ENCODE peak calls at places on chromosomes 12 and 14, in five cellular contexts. One of them, this sample, is unnamed.

GRCh38 chr12:6949063-6949594 is 2.0 kb upstream of the PTPN6 start:
- DNase-seq in right cardiac atrium: peak; percentile 42
- DNase-seq in cardiac muscle cell: no peak
- DNase-seq in adrenal gland: peak; percentile 26
- DNase-seq in H1: no peak
- DNase-seq in this sample: peak; percentile 13

GRCh38 chr12:121776190-121777098 is 17.0 kb downstream of the RHOF start:
- DNase-seq in right cardiac atrium: peak; percentile 92
- DNase-seq in cardiac muscle cell: peak; percentile 87
- DNase-seq in adrenal gland: peak; percentile 70
- DNase-seq in H1: peak; percentile 99
- DNase-seq in this sample: peak; percentile 83

GRCh38 chr12:32248594-32249140 is 142.0 kb downstream of the BICD1 start:
- DNase-seq in cardiac muscle cell: no peak
- DNase-seq in H1: no peak
- DNase-seq in right cardiac atrium: no peak
- DNase-seq in adrenal gland: no peak
- DNase-seq in this sample: no peak

GRCh38 chr14:104893435-104894207 is 28.6 kb downstream of the CEP170B start:
- DNase-seq in H1: peak; percentile 46
- DNase-seq in right cardiac atrium: peak; percentile 64
- DNase-seq in cardiac muscle cell: no peak
- DNase-seq in adrenal gland: no peak
- DNase-seq in this sample: peak; percentile 14

GRCh38 chr12:132924356-132924755 is 31.8 kb downstream of the ZNF605 start:
- DNase-seq in adrenal gland: no peak
- DNase-seq in H1: no peak
- DNase-seq in right cardiac atrium: no peak
- DNase-seq in cardiac muscle cell: no peak
- DNase-seq in this sample: no peak

GRCh38 chr14:58557242-58557641 is 80.5 kb upstream of the DACT1 start:
- DNase-seq in right cardiac atrium: no peak
- DNase-seq in cardiac muscle cell: no peak
- DNase-seq in adrenal gland: no peak
- DNase-seq in H1: no peak
- DNase-seq in this sample: no peak

GRCh38 chr14:96797943-96798349 is 764 bp downstream of the VRK1 start:
- DNase-seq in adrenal gland: no peak
- DNase-seq in right cardiac atrium: no peak
- DNase-seq in H1: no peak
- DNase-seq in cardiac muscle cell: no peak
- DNase-seq in this sample: no peak

GRCh38 chr12:12941450-12942350 is 10.3 kb downstream of the GPRC5D start:
- DNase-seq in cardiac muscle cell: no peak
- DNase-seq in adrenal gland: no peak
- DNase-seq in right cardiac atrium: no peak
- DNase-seq in H1: no peak
- DNase-seq in this sample: no peak

GRCh38 chr14:71474291-71474690 is 457.9 kb upstream of the RGS6 start:
- DNase-seq in H1: no peak
- DNase-seq in right cardiac atrium: no peak
- DNase-seq in cardiac muscle cell: no peak
- DNase-seq in adrenal gland: no peak
- DNase-seq in this sample: no peak

GRCh38 chr12:117377758-117378157 is 16.3 kb upstream of the NOS1 start:
- DNase-seq in adrenal gland: no peak
- DNase-seq in right cardiac atrium: no peak
- DNase-seq in H1: no peak
- DNase-seq in cardiac muscle cell: no peak
- DNase-seq in this sample: no peak

GRCh38 chr14:96559571-96559970 is 57.4 kb downstream of the PAPOLA start:
- DNase-seq in cardiac muscle cell: no peak
- DNase-seq in right cardiac atrium: no peak
- DNase-seq in H1: no peak
- DNase-seq in adrenal gland: no peak
- DNase-seq in this sample: no peak

GRCh38 chr14:35558680-35559079 is 24.7 kb downstream of the INSM2 start:
- DNase-seq in adrenal gland: no peak
- DNase-seq in H1: no peak
- DNase-seq in right cardiac atrium: no peak
- DNase-seq in cardiac muscle cell: no peak
- DNase-seq in this sample: no peak

GRCh38 chr14:93027810-93028723 is 87.7 kb downstream of the ITPK1 start:
- DNase-seq in H1: no peak
- DNase-seq in right cardiac atrium: peak; percentile 50
- DNase-seq in adrenal gland: no peak
- DNase-seq in cardiac muscle cell: no peak
- DNase-seq in this sample: no peak

GRCh38 chr12:87795555-87795954 is 233.6 kb downstream of the C12orf50 start:
- DNase-seq in H1: no peak
- DNase-seq in adrenal gland: no peak
- DNase-seq in right cardiac atrium: no peak
- DNase-seq in cardiac muscle cell: no peak
- DNase-seq in this sample: no peak

GRCh38 chr12:30582943-30583342 is 112.7 kb downstream of the IPO8 start:
- DNase-seq in H1: no peak
- DNase-seq in adrenal gland: no peak
- DNase-seq in right cardiac atrium: no peak
- DNase-seq in cardiac muscle cell: no peak
- DNase-seq in this sample: no peak

GRCh38 chr12:46553266-46553665 is 180.7 kb upstream of the SLC38A2 start:
- DNase-seq in cardiac muscle cell: no peak
- DNase-seq in H1: no peak
- DNase-seq in adrenal gland: no peak
- DNase-seq in right cardiac atrium: no peak
- DNase-seq in this sample: no peak

GRCh38 chr12:106498056-106498455 is 84.7 kb upstream of the RFX4 start:
- DNase-seq in adrenal gland: no peak
- DNase-seq in cardiac muscle cell: no peak
- DNase-seq in right cardiac atrium: peak; percentile 60
- DNase-seq in H1: no peak
- DNase-seq in this sample: no peak

GRCh38 chr12:105382771-105383632 is 52.5 kb downstream of the C12orf75 start:
- DNase-seq in cardiac muscle cell: peak; percentile 72
- DNase-seq in right cardiac atrium: no peak
- DNase-seq in H1: peak; percentile 49
- DNase-seq in adrenal gland: no peak
- DNase-seq in this sample: no peak

GRCh38 chr14:28666961-28667360 is 99.6 kb upstream of the FOXG1 start:
- DNase-seq in adrenal gland: no peak
- DNase-seq in cardiac muscle cell: no peak
- DNase-seq in right cardiac atrium: no peak
- DNase-seq in H1: no peak
- DNase-seq in this sample: no peak

GRCh38 chr12:128323526-128323925 is 56.6 kb downstream of the TMEM132C start:
- DNase-seq in H1: no peak
- DNase-seq in right cardiac atrium: no peak
- DNase-seq in cardiac muscle cell: no peak
- DNase-seq in adrenal gland: no peak
- DNase-seq in this sample: no peak

GRCh38 chr12:132158677-132159554 is 14.7 kb downstream of the NOC4L start:
- DNase-seq in adrenal gland: no peak
- DNase-seq in H1: no peak
- DNase-seq in cardiac muscle cell: no peak
- DNase-seq in right cardiac atrium: no peak
- DNase-seq in this sample: peak; percentile 10

GRCh38 chr12:30908389-30909087 is 18.0 kb upstream of the TSPAN11 start:
- DNase-seq in H1: no peak
- DNase-seq in adrenal gland: no peak
- DNase-seq in right cardiac atrium: no peak
- DNase-seq in cardiac muscle cell: no peak
- DNase-seq in this sample: no peak

GRCh38 chr12:51200156-51200555 is 17.7 kb downstream of the POU6F1 start:
- DNase-seq in cardiac muscle cell: no peak
- DNase-seq in H1: no peak
- DNase-seq in right cardiac atrium: no peak
- DNase-seq in adrenal gland: no peak
- DNase-seq in this sample: no peak

GRCh38 chr12:132222096-132222807 is 78.0 kb downstream of the NOC4L start:
- DNase-seq in cardiac muscle cell: peak; percentile 45
- DNase-seq in right cardiac atrium: no peak
- DNase-seq in adrenal gland: no peak
- DNase-seq in H1: no peak
- DNase-seq in this sample: no peak

GRCh38 chr14:101071493-101071891 is 168.0 kb upstream of the RTL1 start:
- DNase-seq in cardiac muscle cell: no peak
- DNase-seq in right cardiac atrium: no peak
- DNase-seq in adrenal gland: no peak
- DNase-seq in H1: peak; percentile 43
- DNase-seq in this sample: no peak

GRCh38 chr14:101072945-101073597 is 169.5 kb upstream of the RTL1 start:
- DNase-seq in adrenal gland: peak; percentile 96
- DNase-seq in right cardiac atrium: peak; percentile 36
- DNase-seq in H1: peak; percentile 59
- DNase-seq in cardiac muscle cell: peak; percentile 36
- DNase-seq in this sample: no peak

GRCh38 chr14:101072070-101072469 is 168.5 kb upstream of the RTL1 start:
- DNase-seq in H1: no peak
- DNase-seq in cardiac muscle cell: no peak
- DNase-seq in adrenal gland: peak; percentile 14
- DNase-seq in right cardiac atrium: no peak
- DNase-seq in this sample: no peak

GRCh38 chr14:101073598-101073965 is 170.1 kb upstream of the RTL1 start:
- DNase-seq in cardiac muscle cell: no peak
- DNase-seq in right cardiac atrium: no peak
- DNase-seq in H1: no peak
- DNase-seq in adrenal gland: no peak
- DNase-seq in this sample: no peak

GRCh38 chr14:101072531-101072930 is 169.0 kb upstream of the RTL1 start:
- DNase-seq in cardiac muscle cell: no peak
- DNase-seq in H1: peak; percentile 45
- DNase-seq in right cardiac atrium: peak; percentile 44
- DNase-seq in adrenal gland: no peak
- DNase-seq in this sample: no peak
- H3K4me1 ChIP-seq in cardiac muscle cell: no peaks in the 10 kb centered on the region
- H3K4me1 ChIP-seq in H1: peaks cover 9% of the 10 kb centered on the region
- H3K4me1 ChIP-seq in right cardiac atrium: no peaks in the 10 kb centered on the region
- H3K4me1 ChIP-seq in adrenal gland: peaks cover 8% of the 10 kb centered on the region
- H3K4me1 ChIP-seq in this sample: peaks cover 4% of the 10 kb centered on the region

GRCh38 chr12:122891661-122892525 is 4.0 kb downstream of the VPS37B start:
- DNase-seq in adrenal gland: peak; percentile 45
- DNase-seq in right cardiac atrium: no peak
- DNase-seq in H1: no peak
- DNase-seq in cardiac muscle cell: peak; percentile 85
- DNase-seq in this sample: no peak
- H3K27ac ChIP-seq in adrenal gland: peak overlapping the region; percentile 63
- H3K27ac ChIP-seq in right cardiac atrium: no peak overlapping the region
- H3K27ac ChIP-seq in H1: no peak overlapping the region
- H3K27ac ChIP-seq in cardiac muscle cell: peak overlapping the region; percentile 99
- H3K27ac ChIP-seq in this sample: peak overlapping the region; percentile 93

GRCh38 chr14:56794557-56795283 is 15.6 kb downstream of the OTX2 start:
- DNase-seq in adrenal gland: no peak
- DNase-seq in right cardiac atrium: no peak
- DNase-seq in H1: peak; percentile 81
- DNase-seq in cardiac muscle cell: peak; percentile 50
- DNase-seq in this sample: no peak
- H3K27me3 ChIP-seq in adrenal gland: peaks cover 74% of the 10 kb centered on the region
- H3K27me3 ChIP-seq in right cardiac atrium: peaks cover 6% of the 10 kb centered on the region
- H3K27me3 ChIP-seq in H1: peaks cover 48% of the 10 kb centered on the region
- H3K27me3 ChIP-seq in cardiac muscle cell: peaks cover 71% of the 10 kb centered on the region
- H3K27me3 ChIP-seq in this sample: peaks cover 99% of the 10 kb centered on the region

GRCh38 chr14:77589099-77589498 is 27.3 kb downstream of the SPTLC2 start:
- DNase-seq in cardiac muscle cell: no peak
- DNase-seq in right cardiac atrium: no peak
- DNase-seq in adrenal gland: no peak
- DNase-seq in H1: no peak
- DNase-seq in this sample: no peak

GRCh38 chr14:77593501-77593911 is 22.9 kb downstream of the SPTLC2 start:
- DNase-seq in H1: no peak
- DNase-seq in right cardiac atrium: no peak
- DNase-seq in cardiac muscle cell: no peak
- DNase-seq in adrenal gland: no peak
- DNase-seq in this sample: no peak

GRCh38 chr14:77590845-77591506 is 25.5 kb downstream of the SPTLC2 start:
- DNase-seq in cardiac muscle cell: no peak
- DNase-seq in right cardiac atrium: no peak
- DNase-seq in H1: no peak
- DNase-seq in adrenal gland: no peak
- DNase-seq in this sample: no peak
- H3K4me1 ChIP-seq in cardiac muscle cell: no peaks in the 10 kb centered on the region
- H3K4me1 ChIP-seq in right cardiac atrium: no peaks in the 10 kb centered on the region
- H3K4me1 ChIP-seq in H1: no peaks in the 10 kb centered on the region
- H3K4me1 ChIP-seq in adrenal gland: peaks cover 33% of the 10 kb centered on the region
- H3K4me1 ChIP-seq in this sample: peaks cover 35% of the 10 kb centered on the region

GRCh38 chr12:40149673-40150260 is 43.9 kb upstream of the SLC2A13 start:
- DNase-seq in H1: no peak
- DNase-seq in right cardiac atrium: no peak
- DNase-seq in cardiac muscle cell: no peak
- DNase-seq in adrenal gland: no peak
- DNase-seq in this sample: no peak

GRCh38 chr12:40146800-40147797 is 41.2 kb upstream of the SLC2A13 start:
- DNase-seq in adrenal gland: peak; percentile 17
- DNase-seq in right cardiac atrium: peak; percentile 19
- DNase-seq in cardiac muscle cell: no peak
- DNase-seq in H1: no peak
- DNase-seq in this sample: no peak

GRCh38 chr12:40141996-40142395 is 36.1 kb upstream of the SLC2A13 start:
- DNase-seq in right cardiac atrium: no peak
- DNase-seq in adrenal gland: no peak
- DNase-seq in H1: no peak
- DNase-seq in cardiac muscle cell: no peak
- DNase-seq in this sample: no peak

GRCh38 chr12:40144023-40144422 is 38.1 kb upstream of the SLC2A13 start:
- DNase-seq in right cardiac atrium: no peak
- DNase-seq in cardiac muscle cell: no peak
- DNase-seq in H1: no peak
- DNase-seq in adrenal gland: peak; percentile 30
- DNase-seq in this sample: no peak

DNA sequence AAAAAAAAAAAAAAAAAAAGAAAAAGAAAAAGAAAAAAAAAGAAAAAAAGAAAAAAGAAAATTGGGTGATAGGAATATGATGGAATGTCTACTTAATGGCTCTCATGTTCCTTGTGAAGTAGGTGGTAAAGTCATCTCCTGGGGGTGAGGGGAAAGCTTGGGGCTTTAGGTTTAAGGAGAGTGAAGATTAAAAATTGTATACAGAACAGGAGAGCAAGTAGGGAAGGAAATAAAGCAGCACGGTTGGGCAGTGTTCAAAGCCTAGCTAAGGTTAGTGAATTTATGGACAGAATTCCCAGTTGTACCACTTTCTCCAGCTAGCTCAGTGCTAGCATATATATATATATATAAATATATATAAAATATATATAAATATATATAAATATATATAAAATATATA is 40.0 kb upstream of the SLC2A13 start:
- DNase-seq in cardiac muscle cell: no peak
- DNase-seq in H1: no peak
- DNase-seq in adrenal gland: no peak
- DNase-seq in right cardiac atrium: no peak
- DNase-seq in this sample: no peak
- H3K27ac ChIP-seq in cardiac muscle cell: no peak overlapping the region
- H3K27ac ChIP-seq in H1: no peak overlapping the region
- H3K27ac ChIP-seq in adrenal gland: no peak overlapping the region
- H3K27ac ChIP-seq in right cardiac atrium: no peak overlapping the region
- H3K27ac ChIP-seq in this sample: no peak overlapping the region

This sample was measured in left ventricle myocardium inferior.